ENCODE peak calls at places on chromosomes 2 and 18, in eight cellular contexts. Y is H9, E is iPS-NIHi11, T is head of caudate nucleus, N is NCI-H524 treated with DMSO at 0.1 percent for 48 hours, L is uterus, Q is NCI-H1417, H is non-pigmented ciliary epithelial cell. C is an unnamed sample.

GRCh38 chr2:212721026-212721451 is 182.4 kb upstream of the ERBB4 start:
- DNase-seq in Y (no peak), E (no peak), T (no peak), N (no peak), L (no peak), Q (no peak), H (no peak), C (no peak)

GRCh38 chr2:177127821-177128220 is 84.8 kb upstream of the HNRNPA3 start:
- DNase-seq in Y (no peak), E (peak), T (no peak), N (no peak), L (no peak), Q (no peak), H (no peak), C (no peak)

GRCh38 chr2:169911119-169911518 is 83.9 kb downstream of the UBR3 start:
- DNase-seq in Y (no peak), E (no peak), T (no peak), N (no peak), L (no peak), Q (no peak), H (no peak), C (no peak)

GRCh38 chr2:33421820-33422219 is 54.6 kb upstream of the RASGRP3 start:
- DNase-seq in Y (no peak), E (no peak), T (no peak), N (no peak), L (no peak), Q (no peak), H (no peak), C (no peak)

GRCh38 chr2:102313025-102313424 is 1.7 kb downstream of the IL1RL1 start:
- DNase-seq in Y (no peak), E (no peak), T (no peak), N (no peak), L (no peak), Q (no peak), H (peak), C (no peak)

GRCh38 chr2:146734042-146734715 is 1110.7 kb upstream of the ACVR2A start:
- DNase-seq in Y (no peak), E (peak), T (peak), N (peak), L (no peak), Q (peak), H (peak), C (peak)

GRCh38 chr2:54437588-54437987 is 18.5 kb upstream of the SPTBN1 start:
- DNase-seq in Y (no peak), E (no peak), T (no peak), N (no peak), L (no peak), Q (no peak), H (no peak), C (no peak)

GRCh38 chr2:80244905-80245584 is 59.5 kb downstream of the LRRTM1 start:
- DNase-seq in Y (no peak), E (no peak), T (no peak), N (no peak), L (no peak), Q (peak), H (no peak), C (no peak)

GRCh38 chr18:30044496-30044895 is 998.0 kb downstream of the DSC3 start:
- DNase-seq in Y (no peak), E (no peak), T (no peak), N (no peak), L (no peak), Q (no peak), H (no peak), C (no peak)

GRCh38 chr2:102848366-102848839 is 86.6 kb downstream of the TMEM182 start:
- DNase-seq in Y (peak), E (peak), T (peak), N (peak), L (peak), Q (peak), H (no peak), C (peak)

GRCh38 chr2:241689306-241689705 is 2.7 kb upstream of the DTYMK start:
- DNase-seq in Y (no peak), E (no peak), T (no peak), N (no peak), L (no peak), Q (no peak), H (no peak), C (no peak)

GRCh38 chr2:19674051-19675002 is 227.5 kb downstream of the TTC32 start:
- DNase-seq in Y (no peak), E (no peak), T (no peak), N (no peak), L (no peak), Q (no peak), H (no peak), C (no peak)

GRCh38 chr18:35641467-35641866 is 59.9 kb downstream of the GALNT1 start:
- DNase-seq in Y (no peak), E (no peak), T (no peak), N (no peak), L (no peak), Q (no peak), H (no peak), C (no peak)

GRCh38 chr2:179268277-179268935 is 3.8 kb upstream of the SESTD1 start:
- DNase-seq in Y (no peak), E (peak), T (no peak), N (no peak), L (no peak), Q (no peak), H (no peak), C (peak)

GRCh38 chr2:85807756-85808155 is 54.0 kb downstream of the ATOH8 start:
- DNase-seq in Y (no peak), E (no peak), T (no peak), N (no peak), L (no peak), Q (no peak), H (no peak), C (no peak)

GRCh38 chr2:179981085-179981484 is 26.0 kb downstream of the CWC22 start:
- DNase-seq in Y (no peak), E (no peak), T (no peak), N (no peak), L (no peak), Q (no peak), H (peak), C (peak)

GRCh38 chr2:159518321-159519005 is 97.9 kb downstream of the BAZ2B start:
- DNase-seq in Y (no peak), E (peak), T (no peak), N (no peak), L (no peak), Q (no peak), H (no peak), C (no peak)

GRCh38 chr2:195674491-195675226 is 17.6 kb downstream of the SLC39A10 start:
- DNase-seq in Y (no peak), E (no peak), T (no peak), N (no peak), L (no peak), Q (no peak), H (peak), C (no peak)

GRCh38 chr2:190837417-190837816 is 43.2 kb upstream of the GLS start:
- DNase-seq in Y (no peak), E (no peak), T (no peak), N (no peak), L (no peak), Q (no peak), H (no peak), C (peak)

GRCh38 chr2:159450180-159450579 is 163.7 kb upstream of the WDSUB1 start:
- DNase-seq in Y (no peak), E (no peak), T (no peak), N (no peak), L (no peak), Q (no peak), H (no peak), C (no peak)

GRCh38 chr18:77634495-77634894 is 384.8 kb downstream of the GALR1 start:
- DNase-seq in Y (no peak), E (no peak), T (no peak), N (no peak), L (no peak), Q (no peak), H (no peak), C (no peak)

GRCh38 chr2:88949336-88949735 is 257.9 kb downstream of the RPIA start:
- DNase-seq in Y (no peak), E (no peak), T (no peak), N (no peak), L (no peak), Q (no peak), H (no peak), C (no peak)

GRCh38 chr2:121095257-121096080 is 189.5 kb downstream of the TFCP2L1 start:
- DNase-seq in Y (peak), E (peak), T (peak), N (peak), L (no peak), Q (peak), H (peak), C (peak)

C was measured in NCI-H748 treated with DMSO at 0.1 percent for 48 hours.